ENCODE peak calls at places on chromosomes 6 and 20, in five cellular contexts. One of them, this sample, is unnamed.

GRCh38 chr6:107561325-107561724 is 71.4 kb downstream of the SOBP start:
- DNase-seq in ecto neural progenitor cell: no peak
- DNase-seq in CD4-positive, alpha-beta memory T cell: no peak
- DNase-seq in GOT3: no peak
- DNase-seq in effector memory CD4-positive, alpha-beta T cell: no peak
- DNase-seq in this sample: no peak

GRCh38 chr20:884983-885952 is 30.9 kb downstream of the ANGPT4 start:
- DNase-seq in effector memory CD4-positive, alpha-beta T cell: no peak
- DNase-seq in GOT3: peak; percentile 17
- DNase-seq in ecto neural progenitor cell: peak; percentile 87
- DNase-seq in CD4-positive, alpha-beta memory T cell: no peak
- DNase-seq in this sample: no peak

GRCh38 chr6:163490826-163491577 is 76.5 kb downstream of the QKI start:
- DNase-seq in CD4-positive, alpha-beta memory T cell: no peak
- DNase-seq in effector memory CD4-positive, alpha-beta T cell: no peak
- DNase-seq in ecto neural progenitor cell: no peak
- DNase-seq in GOT3: no peak
- DNase-seq in this sample: no peak

GRCh38 chr6:128919412-128919811 is 36.5 kb downstream of the LAMA2 start:
- DNase-seq in effector memory CD4-positive, alpha-beta T cell: no peak
- DNase-seq in ecto neural progenitor cell: no peak
- DNase-seq in CD4-positive, alpha-beta memory T cell: no peak
- DNase-seq in GOT3: no peak
- DNase-seq in this sample: no peak

GRCh38 chr20:16349518-16350295 is 223.5 kb downstream of the KIF16B start:
- DNase-seq in GOT3: no peak
- DNase-seq in effector memory CD4-positive, alpha-beta T cell: no peak
- DNase-seq in ecto neural progenitor cell: no peak
- DNase-seq in CD4-positive, alpha-beta memory T cell: no peak
- DNase-seq in this sample: no peak

GRCh38 chr20:64131406-64131805 is 24.0 kb upstream of the NPBWR2 start:
- DNase-seq in ecto neural progenitor cell: no peak
- DNase-seq in CD4-positive, alpha-beta memory T cell: no peak
- DNase-seq in GOT3: no peak
- DNase-seq in effector memory CD4-positive, alpha-beta T cell: no peak
- DNase-seq in this sample: no peak

GRCh38 chr6:146297815-146298214 is 245.8 kb upstream of the RAB32 start:
- DNase-seq in GOT3: no peak
- DNase-seq in ecto neural progenitor cell: no peak
- DNase-seq in effector memory CD4-positive, alpha-beta T cell: no peak
- DNase-seq in CD4-positive, alpha-beta memory T cell: no peak
- DNase-seq in this sample: no peak

GRCh38 chr6:44381739-44382138 is 5.8 kb upstream of the CDC5L start:
- DNase-seq in ecto neural progenitor cell: no peak
- DNase-seq in effector memory CD4-positive, alpha-beta T cell: no peak
- DNase-seq in GOT3: no peak
- DNase-seq in CD4-positive, alpha-beta memory T cell: no peak
- DNase-seq in this sample: no peak